ENCODE peak calls at places on chromosome 6, in eight cellular contexts. U is right lobe of liver, C is endothelial cell of umbilical vein, Y is ascending aorta, W is heart right ventricle, T is esophagus squamous epithelium, V is upper lobe of left lung, G is left ventricle myocardium inferior. F is an unnamed sample.
A peak's percentile ranks its signal among the peaks of the same experiment; 100 is the strongest.

GRCh38 chr6:90350689-90351554 is 54.3 kb upstream of the BACH2 start:
- DNase-seq in U (no peak), C (no peak), Y (no peak), W (no peak), T (no peak), V (peak; percentile 27), G (no peak), F (peak; percentile 24)

GRCh38 chr6:150579611-150580010 is 20.1 kb upstream of the PLEKHG1 start:
- DNase-seq in U (peak; percentile 71), C (no peak), Y (no peak), W (peak; percentile 39), T (no peak), V (no peak), G (peak; percentile 40), F (peak; percentile 77)

GRCh38 chr6:89927788-89928565 is 33.7 kb downstream of the GJA10 start:
- DNase-seq in U (no peak), C (peak; percentile 84), Y (no peak), W (no peak), T (no peak), V (peak; percentile 51), G (no peak), F (no peak)

GRCh38 chr6:129642322-129642721 is 67.7 kb downstream of the ARHGAP18 start:
- DNase-seq in U (no peak), C (no peak), Y (no peak), W (no peak), T (no peak), V (no peak), G (no peak), F (no peak)

GRCh38 chr6:451847-452246 is 60.3 kb downstream of the IRF4 start:
- DNase-seq in U (no peak), C (no peak), Y (no peak), W (no peak), T (no peak), V (no peak), G (no peak), F (no peak)

GRCh38 chr6:151341481-151342195 is 49.7 kb downstream of the ZBTB2 start:
- DNase-seq in U (no peak), C (no peak), Y (no peak), W (no peak), T (no peak), V (no peak), G (no peak), F (no peak)

GRCh38 chr6:24323632-24324337 is 34.1 kb downstream of the DCDC2 start:
- DNase-seq in U (no peak), C (no peak), Y (no peak), W (no peak), T (no peak), V (no peak), G (no peak), F (no peak)

GRCh38 chr6:39753745-39754084 is 28.5 kb upstream of the KIF6 start:
- DNase-seq in U (no peak), C (no peak), Y (no peak), W (no peak), T (no peak), V (no peak), G (no peak), F (no peak)

GRCh38 chr6:44142835-44143234 is 15.5 kb downstream of the TMEM63B start:
- DNase-seq in U (no peak), C (no peak), Y (no peak), W (no peak), T (no peak), V (no peak), G (no peak), F (no peak)

GRCh38 chr6:87045521-87046075 is 49.3 kb downstream of the CGA start:
- DNase-seq in U (no peak), C (no peak), Y (no peak), W (no peak), T (no peak), V (no peak), G (no peak), F (no peak)

GRCh38 chr6:134734312-134734869 is 215.5 kb downstream of the ALDH8A1 start:
- DNase-seq in U (no peak), C (no peak), Y (no peak), W (no peak), T (no peak), V (no peak), G (no peak), F (no peak)

GRCh38 chr6:120230008-120230407 is 880.4 kb upstream of the MAN1A1 start:
- DNase-seq in U (peak; percentile 40), C (no peak), Y (no peak), W (no peak), T (no peak), V (no peak), G (no peak), F (no peak)

GRCh38 chr6:140101367-140101766 is 726.9 kb upstream of the CITED2 start:
- DNase-seq in U (no peak), C (no peak), Y (no peak), W (no peak), T (no peak), V (no peak), G (no peak), F (no peak)

GRCh38 chr6:21740719-21741118 is 147.2 kb downstream of the SOX4 start:
- DNase-seq in U (no peak), C (peak; percentile 86), Y (no peak), W (no peak), T (no peak), V (no peak), G (no peak), F (no peak)
- H3K4me1 ChIP-seq in U (peaks cover 5% of the 10 kb centered on the region), C (peaks cover 37% of the 10 kb centered on the region), Y (peaks cover 6% of the 10 kb centered on the region), W (peaks cover 18% of the 10 kb centered on the region), T (peaks cover 8% of the 10 kb centered on the region), V (peaks cover 20% of the 10 kb centered on the region), G (peaks cover 24% of the 10 kb centered on the region), F (peaks cover 10% of the 10 kb centered on the region)

GRCh38 chr6:168190646-168191443 is 111.8 kb upstream of the FRMD1 start:
- DNase-seq in U (no peak), C (no peak), Y (no peak), W (no peak), T (no peak), V (no peak), G (no peak), F (peak; percentile 10)

GRCh38 chr6:168193816-168194701 is 115.0 kb upstream of the FRMD1 start:
- DNase-seq in U (no peak), C (no peak), Y (no peak), W (no peak), T (no peak), V (no peak), G (no peak), F (peak; percentile 18)

GRCh38 chr6:168194732-168195565 is 115.9 kb upstream of the FRMD1 start:
- DNase-seq in U (no peak), C (no peak), Y (no peak), W (no peak), T (no peak), V (peak; percentile 17), G (no peak), F (peak; percentile 16)

GRCh38 chr6:168192195-168192900 is 113.3 kb upstream of the FRMD1 start:
- DNase-seq in U (no peak), C (no peak), Y (no peak), W (no peak), T (no peak), V (no peak), G (no peak), F (peak; percentile 13)

DNA sequence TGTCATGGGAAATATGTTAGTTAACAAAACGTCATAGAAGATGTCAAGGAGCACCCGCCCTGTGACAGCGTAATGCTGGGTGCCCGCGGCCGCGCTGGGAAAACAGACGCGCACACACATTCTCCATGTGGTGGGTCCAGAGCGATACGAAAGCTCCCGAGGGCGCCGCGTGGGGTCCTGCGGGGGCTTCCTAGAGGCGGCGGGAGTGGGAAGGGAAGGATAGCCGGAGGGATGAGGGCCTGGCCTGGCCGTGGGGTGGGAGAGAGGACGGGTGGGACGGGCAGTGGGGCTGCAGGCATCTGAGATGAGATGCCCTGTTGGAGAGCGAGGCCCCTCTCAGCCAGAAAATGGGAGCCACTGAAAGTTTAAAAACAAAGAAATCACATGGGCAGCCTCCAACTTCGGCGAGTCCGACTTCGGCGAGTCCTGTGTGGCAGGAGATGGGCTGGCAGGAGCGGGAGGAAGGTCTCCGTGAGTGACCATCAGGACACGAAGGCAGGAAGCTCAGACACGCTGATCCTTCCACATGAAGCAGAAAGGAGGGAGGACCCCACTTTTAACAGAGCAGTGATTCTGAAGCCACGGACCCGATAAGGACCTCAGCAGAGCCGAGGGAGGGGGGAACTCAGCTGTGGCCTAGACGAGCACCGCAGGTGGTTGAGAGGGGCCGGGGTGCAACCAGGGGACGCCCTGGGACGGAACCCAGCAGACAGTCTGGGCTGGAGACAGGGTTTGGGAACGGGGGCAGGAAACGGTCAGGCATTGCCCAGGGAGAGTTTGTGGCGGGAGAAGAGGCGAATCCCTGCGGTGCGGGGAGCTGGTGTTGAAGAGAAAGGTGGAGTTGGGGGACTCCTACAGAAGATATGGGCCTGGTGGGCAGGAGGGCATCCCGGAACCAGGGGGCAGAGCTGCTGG is 114.1 kb upstream of the FRMD1 start:
- DNase-seq in U (no peak), C (no peak), Y (no peak), W (no peak), T (no peak), V (no peak), G (no peak), F (peak; percentile 57)
- TF ChIP-seq CTCF in U (no peak), C (no peak), Y (no peak), W (no peak), T (no peak), V (no peak), G (no peak), F (no peak)

DNA sequence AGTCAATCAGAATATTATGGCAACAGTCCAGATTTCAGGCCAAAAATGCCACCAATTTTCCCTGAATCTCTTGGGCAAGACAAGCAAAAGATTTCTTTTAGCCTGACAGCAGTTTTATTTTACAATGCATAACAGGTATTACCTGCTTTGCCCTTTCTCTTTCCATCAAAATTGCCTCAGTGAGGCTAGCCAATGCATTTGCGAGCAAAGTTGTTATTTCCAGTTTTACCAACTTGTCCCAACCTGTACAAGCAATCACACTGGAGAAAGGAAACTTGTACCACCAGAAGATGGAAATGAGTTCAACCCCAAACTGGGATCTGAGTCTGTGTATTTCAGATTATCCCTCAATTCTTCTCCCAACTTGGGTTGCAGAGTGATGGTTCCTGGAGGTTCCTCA is 279.9 kb upstream of the CDYL start:
- DNase-seq in U (no peak), C (no peak), Y (no peak), W (no peak), T (no peak), V (no peak), G (no peak), F (no peak)
- H3K27me3 ChIP-seq in U (no peaks in the 10 kb centered on the region), C (no peaks in the 10 kb centered on the region), Y (no peaks in the 10 kb centered on the region), W (no peaks in the 10 kb centered on the region), T (no peaks in the 10 kb centered on the region), V (no peaks in the 10 kb centered on the region), G (no peaks in the 10 kb centered on the region), F (no peaks in the 10 kb centered on the region)

GRCh38 chr6:113734886-113735481 is 122.2 kb upstream of the MARCKS start:
- DNase-seq in U (no peak), C (peak; percentile 16), Y (no peak), W (no peak), T (no peak), V (no peak), G (no peak), F (no peak)
- H3K4me1 ChIP-seq in U (peaks cover 29% of the 10 kb centered on the region), C (no peaks in the 10 kb centered on the region), Y (peaks cover 3% of the 10 kb centered on the region), W (peaks cover 28% of the 10 kb centered on the region), T (no peaks in the 10 kb centered on the region), V (peaks cover 4% of the 10 kb centered on the region), G (peaks cover 19% of the 10 kb centered on the region), F (no peaks in the 10 kb centered on the region)

F was measured in tibial artery.